ENCODE peak calls at places on chromosomes 12 and 14, in ten cellular contexts. I is NCI-H1092, P is fibroblast of the aortic adventitia, V is EL, R is M059J, U is cardiac muscle cell, X is immature natural killer cell, E is NCI-H2081, A is hippocampal formation, F is NCI-H1930. H is an unnamed sample.

GRCh38 chr12:68565391-68565903 is 45.3 kb upstream of the RAP1B start:
- DNase-seq in I (no peak), V (peak; percentile 92), E (no peak), A (no peak), F (no peak), R (peak; percentile 97), U (peak; percentile 58), X (no peak), P (peak; percentile 83), H (no peak)

GRCh38 chr14:101230851-101231550 is 327.5 kb upstream of the RTL1 start:
- DNase-seq in V (no peak), I (no peak), F (no peak), U (no peak), E (no peak), X (no peak), A (no peak), P (no peak), R (no peak), H (no peak)

GRCh38 chr12:90712671-90713070 is 242.3 kb downstream of the CCER1 start:
- DNase-seq in A (no peak), R (peak; percentile 49), P (no peak), U (no peak), X (no peak), I (no peak), F (no peak), V (peak; percentile 52), E (no peak), H (no peak)

GRCh38 chr12:52130695-52131094 is 51.2 kb downstream of the SMIM41 start:
- DNase-seq in E (peak; percentile 99), V (no peak), P (no peak), F (no peak), A (no peak), I (peak; percentile 64), U (no peak), R (no peak), X (no peak), H (no peak)

GRCh38 chr14:56490379-56490778 is 89.2 kb upstream of the TMEM260 start:
- DNase-seq in U (peak; percentile 57), V (peak; percentile 37), I (peak; percentile 30), P (peak; percentile 55), F (peak; percentile 19), A (no peak), R (peak; percentile 37), E (peak; percentile 69), X (peak; percentile 26), H (no peak)

GRCh38 chr14:100587248-100587762 is at the start of gene BEGAIN:
- DNase-seq in U (no peak), E (no peak), A (no peak), F (no peak), R (no peak), I (no peak), V (no peak), P (no peak), X (no peak), H (no peak)

GRCh38 chr14:94377866-94378470 is 10.4 kb downstream of the SERPINA1 start:
- DNase-seq in F (no peak), P (no peak), U (no peak), V (no peak), I (no peak), X (no peak), E (no peak), A (no peak), R (no peak), H (no peak)

GRCh38 chr14:102849522-102850379 is 72.5 kb downstream of the TRAF3 start:
- DNase-seq in E (peak; percentile 62), I (peak; percentile 58), R (peak; percentile 17), P (peak; percentile 44), X (no peak), A (no peak), F (no peak), U (peak; percentile 19), V (no peak), H (no peak)

GRCh38 chr12:53867216-53868012 is 71.2 kb upstream of the HOXC13 start:
- DNase-seq in F (no peak), E (no peak), P (no peak), U (no peak), X (no peak), V (peak; percentile 72), A (no peak), R (peak; percentile 84), I (no peak), H (no peak)

GRCh38 chr14:90698379-90698869 is 117.8 kb downstream of the TTC7B start:
- DNase-seq in A (peak; percentile 68), V (peak; percentile 7), F (no peak), I (peak; percentile 75), R (peak; percentile 68), U (peak; percentile 76), P (peak; percentile 72), X (no peak), E (peak; percentile 89), H (peak; percentile 32)

H was measured in body of pancreas.